ENCODE peak calls at places on chromosomes 16 and 17, in six cellular contexts. P is CD4-positive, CD25-positive, alpha-beta regulatory T cell; V is tibial nerve; Z is breast epithelium; U is esophagus muscularis mucosa; J is mucosa of descending colon. D is an unnamed sample. For H3K9me3, the result is how much of the 10 kb centered on the place peaks cover.

GRCh38 chr16:15435216-15435864 is 952 bp downstream of the BMERB1 start:
- DNase-seq in P (no peak), V (no peak), Z (no peak), U (no peak), J (no peak), D (no peak)

GRCh38 chr17:7888184-7888920 is at the start of gene CHD3:
- DNase-seq in P (peak), V (no peak), Z (peak), U (no peak), J (peak), D (no peak)

GRCh38 chr17:1229354-1229890 is 40.8 kb upstream of the BHLHA9 start:
- DNase-seq in P (peak), V (peak), Z (peak), U (peak), J (peak), D (peak)

GRCh38 chr16:586047-586644 is 3.7 kb upstream of the RAB40C start:
- DNase-seq in P (no peak), V (no peak), Z (no peak), U (no peak), J (no peak), D (no peak)

GRCh38 chr17:42928714-42929496 is 28.3 kb downstream of the G6PC1 start:
- DNase-seq in P (peak), V (peak), Z (no peak), U (peak), J (peak), D (no peak)

GRCh38 chr17:74920679-74921044 is 2.4 kb downstream of the USH1G start:
- DNase-seq in P (no peak), V (no peak), Z (no peak), U (no peak), J (no peak), D (no peak)

GRCh38 chr17:17837380-17837821 is 615 bp upstream of the SREBF1 start:
- DNase-seq in P (no peak), V (peak), Z (no peak), U (no peak), J (peak), D (no peak)

GRCh38 chr17:82325286-82326180 is 8.0 kb downstream of the SECTM1 start:
- DNase-seq in P (no peak), V (no peak), Z (no peak), U (no peak), J (no peak), D (no peak)

GRCh38 chr16:53429221-53429943 is 4.9 kb upstream of the RBL2 start:
- DNase-seq in P (no peak), V (no peak), Z (no peak), U (no peak), J (peak), D (no peak)

GRCh38 chr17:43146649-43147048 is 21.5 kb upstream of the BRCA1 start:
- DNase-seq in P (no peak), V (no peak), Z (no peak), U (no peak), J (no peak), D (no peak)

GRCh38 chr16:49855822-49856740 is at the start of gene ZNF423:
- DNase-seq in P (no peak), V (no peak), Z (no peak), U (no peak), J (peak), D (no peak)

GRCh38 chr17:42133461-42134041 is 10.9 kb downstream of the HSPB9 start:
- DNase-seq in P (no peak), V (no peak), Z (no peak), U (no peak), J (peak), D (no peak)

GRCh38 chr17:39676198-39676819 is 8.1 kb downstream of the PNMT start:
- DNase-seq in P (peak), V (no peak), Z (peak), U (no peak), J (peak), D (no peak)

GRCh38 chr17:57552114-57552601 is 192.9 kb downstream of the CCDC182 start:
- DNase-seq in P (peak), V (no peak), Z (no peak), U (no peak), J (peak), D (no peak)

GRCh38 chr16:79169239-79169638 is 431.3 kb downstream of the MAF start:
- DNase-seq in P (no peak), V (no peak), Z (no peak), U (no peak), J (peak), D (no peak)

GRCh38 chr16:728131-728889 is 1.4 kb downstream of the HAGHL start:
- DNase-seq in P (peak), V (no peak), Z (peak), U (no peak), J (peak), D (peak)

GRCh38 chr16:35342012-35342411 is 1882.6 kb downstream of the TP53TG3F start:
- DNase-seq in P (no peak), V (no peak), Z (no peak), U (no peak), J (no peak), D (no peak)
- H3K9me3 ChIP-seq in P (under half), V (under half), Z (under half), U (under half), J (half or more), D (under half)

GRCh38 chr16:58730724-58731370 is 3.3 kb downstream of the GOT2 start:
- DNase-seq in P (no peak), V (no peak), Z (no peak), U (no peak), J (no peak), D (no peak)
- H3K9me3 ChIP-seq in P (under half), V (under half), Z (under half), U (under half), J (under half), D (under half)

GRCh38 chr17:3401786-3402185 is 3.6 kb upstream of the OR1E1 start:
- DNase-seq in P (no peak), V (no peak), Z (no peak), U (no peak), J (no peak), D (no peak)

GRCh38 chr17:3400008-3400407 is 1.8 kb upstream of the OR1E1 start:
- DNase-seq in P (no peak), V (no peak), Z (no peak), U (no peak), J (no peak), D (no peak)

DNA sequence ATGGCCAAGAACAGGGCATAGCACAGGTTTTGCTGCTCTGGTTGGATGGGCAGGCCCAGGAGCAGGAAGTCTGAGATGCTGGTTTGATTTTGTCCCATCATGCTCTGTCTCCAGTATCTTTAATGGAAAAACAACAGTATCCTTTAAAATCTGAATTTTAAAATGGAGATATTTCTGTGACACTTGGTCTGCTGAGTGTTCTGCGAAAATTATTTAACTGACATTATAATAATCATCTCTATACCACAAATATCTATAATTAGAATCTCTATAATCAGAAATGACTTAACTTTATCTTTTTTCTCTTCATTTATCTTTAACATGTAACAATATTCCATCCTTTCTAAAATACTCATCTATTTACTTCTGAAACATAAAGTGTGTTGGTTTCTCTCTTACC is at the start of gene OR1E1:
- DNase-seq in P (no peak), V (no peak), Z (no peak), U (no peak), J (no peak), D (no peak)
- H3K9me3 ChIP-seq in P (under half), V (under half), Z (under half), U (under half), J (under half), D (under half)

GRCh38 chr16:35713762-35714650 is 2254.6 kb downstream of the TP53TG3F start:
- DNase-seq in P (no peak), V (no peak), Z (no peak), U (no peak), J (no peak), D (no peak)
- H3K9me3 ChIP-seq in P (under half), V (half or more), Z (under half), U (under half), J (half or more), D (under half)